ENCODE peak calls at places on chromosomes 6 and 20, in six cellular contexts. One of them, this sample, is unnamed.

GRCh38 chr20:62828551-62829230 is 11.8 kb downstream of the COL9A3 start:
- DNase-seq in endodermal cell: peak
- DNase-seq in heart left ventricle: peak
- DNase-seq in adrenal gland: no peak
- DNase-seq in fibroblast of lung: no peak
- DNase-seq in cardiac muscle cell: no peak
- DNase-seq in this sample: no peak

GRCh38 chr6:85580878-85581267 is 12.8 kb downstream of the SNX14 start:
- DNase-seq in endodermal cell: peak
- DNase-seq in adrenal gland: peak
- DNase-seq in cardiac muscle cell: no peak
- DNase-seq in fibroblast of lung: peak
- DNase-seq in heart left ventricle: peak
- DNase-seq in this sample: peak

GRCh38 chr6:130457605-130458004 is 91.8 kb downstream of the TMEM200A start:
- DNase-seq in endodermal cell: peak
- DNase-seq in cardiac muscle cell: no peak
- DNase-seq in heart left ventricle: no peak
- DNase-seq in fibroblast of lung: no peak
- DNase-seq in adrenal gland: no peak
- DNase-seq in this sample: no peak

GRCh38 chr6:89562114-89562815 is 76.3 kb downstream of the LYRM2 start:
- DNase-seq in cardiac muscle cell: no peak
- DNase-seq in heart left ventricle: no peak
- DNase-seq in fibroblast of lung: peak
- DNase-seq in endodermal cell: no peak
- DNase-seq in adrenal gland: no peak
- DNase-seq in this sample: no peak

GRCh38 chr20:605237-605636 is 4.9 kb downstream of the TCF15 start:
- DNase-seq in endodermal cell: no peak
- DNase-seq in fibroblast of lung: no peak
- DNase-seq in heart left ventricle: no peak
- DNase-seq in cardiac muscle cell: no peak
- DNase-seq in adrenal gland: no peak
- DNase-seq in this sample: no peak

GRCh38 chr6:7697820-7698623 is 27.9 kb upstream of the BMP6 start:
- DNase-seq in heart left ventricle: no peak
- DNase-seq in endodermal cell: no peak
- DNase-seq in fibroblast of lung: peak
- DNase-seq in adrenal gland: peak
- DNase-seq in cardiac muscle cell: no peak
- DNase-seq in this sample: no peak

GRCh38 chr6:64254558-64254957 is 619.0 kb downstream of the PHF3 start:
- DNase-seq in adrenal gland: no peak
- DNase-seq in heart left ventricle: no peak
- DNase-seq in endodermal cell: no peak
- DNase-seq in fibroblast of lung: no peak
- DNase-seq in cardiac muscle cell: no peak
- DNase-seq in this sample: no peak

GRCh38 chr6:99393366-99393697 is 663 bp downstream of the COQ3 start:
- DNase-seq in cardiac muscle cell: no peak
- DNase-seq in adrenal gland: no peak
- DNase-seq in heart left ventricle: no peak
- DNase-seq in fibroblast of lung: no peak
- DNase-seq in endodermal cell: no peak
- DNase-seq in this sample: no peak

GRCh38 chr6:16576391-16577368 is 184.6 kb downstream of the ATXN1 start:
- DNase-seq in cardiac muscle cell: no peak
- DNase-seq in fibroblast of lung: no peak
- DNase-seq in adrenal gland: no peak
- DNase-seq in endodermal cell: no peak
- DNase-seq in heart left ventricle: no peak
- DNase-seq in this sample: no peak

GRCh38 chr20:51359947-51360346 is 182.6 kb downstream of the NFATC2 start:
- DNase-seq in fibroblast of lung: peak
- DNase-seq in endodermal cell: no peak
- DNase-seq in heart left ventricle: no peak
- DNase-seq in adrenal gland: no peak
- DNase-seq in cardiac muscle cell: no peak
- DNase-seq in this sample: no peak

GRCh38 chr6:100232791-100233573 is 231.7 kb downstream of the SIM1 start:
- DNase-seq in heart left ventricle: no peak
- DNase-seq in fibroblast of lung: no peak
- DNase-seq in cardiac muscle cell: no peak
- DNase-seq in endodermal cell: no peak
- DNase-seq in adrenal gland: no peak
- DNase-seq in this sample: no peak

GRCh38 chr20:48897298-48898044 is 24.0 kb upstream of the ARFGEF2 start:
- DNase-seq in cardiac muscle cell: no peak
- DNase-seq in heart left ventricle: no peak
- DNase-seq in adrenal gland: no peak
- DNase-seq in fibroblast of lung: peak
- DNase-seq in endodermal cell: peak
- DNase-seq in this sample: no peak

GRCh38 chr6:116624036-116624805 is 7.9 kb downstream of the RSPH4A start:
- DNase-seq in heart left ventricle: no peak
- DNase-seq in adrenal gland: no peak
- DNase-seq in cardiac muscle cell: no peak
- DNase-seq in endodermal cell: no peak
- DNase-seq in fibroblast of lung: peak
- DNase-seq in this sample: no peak

GRCh38 chr6:31908791-31909190 is 6.9 kb upstream of the ZBTB12 start:
- DNase-seq in cardiac muscle cell: no peak
- DNase-seq in endodermal cell: no peak
- DNase-seq in fibroblast of lung: peak
- DNase-seq in heart left ventricle: no peak
- DNase-seq in adrenal gland: no peak
- DNase-seq in this sample: no peak

GRCh38 chr6:120384671-120385070 is 949.6 kb downstream of the TBC1D32 start:
- DNase-seq in fibroblast of lung: peak
- DNase-seq in adrenal gland: no peak
- DNase-seq in endodermal cell: no peak
- DNase-seq in cardiac muscle cell: no peak
- DNase-seq in heart left ventricle: no peak
- DNase-seq in this sample: no peak

GRCh38 chr6:74579794-74580193 is 626.1 kb downstream of the COL12A1 start:
- DNase-seq in endodermal cell: no peak
- DNase-seq in heart left ventricle: no peak
- DNase-seq in fibroblast of lung: no peak
- DNase-seq in cardiac muscle cell: no peak
- DNase-seq in adrenal gland: no peak
- DNase-seq in this sample: no peak

GRCh38 chr20:11652128-11652527 is 265.6 kb upstream of the BTBD3 start:
- DNase-seq in endodermal cell: no peak
- DNase-seq in fibroblast of lung: no peak
- DNase-seq in adrenal gland: no peak
- DNase-seq in heart left ventricle: no peak
- DNase-seq in cardiac muscle cell: no peak
- DNase-seq in this sample: no peak

GRCh38 chr6:34174846-34175399 is 29.0 kb upstream of the GRM4 start:
- DNase-seq in heart left ventricle: no peak
- DNase-seq in adrenal gland: no peak
- DNase-seq in cardiac muscle cell: no peak
- DNase-seq in endodermal cell: no peak
- DNase-seq in fibroblast of lung: no peak
- DNase-seq in this sample: no peak

GRCh38 chr20:41309817-41310216 is 7.7 kb downstream of the ZHX3 start:
- DNase-seq in heart left ventricle: no peak
- DNase-seq in fibroblast of lung: peak
- DNase-seq in cardiac muscle cell: no peak
- DNase-seq in adrenal gland: no peak
- DNase-seq in endodermal cell: no peak
- DNase-seq in this sample: no peak

GRCh38 chr6:74638467-74638866 is 567.4 kb downstream of the COL12A1 start:
- DNase-seq in endodermal cell: no peak
- DNase-seq in fibroblast of lung: peak
- DNase-seq in adrenal gland: no peak
- DNase-seq in heart left ventricle: no peak
- DNase-seq in cardiac muscle cell: peak
- DNase-seq in this sample: no peak

GRCh38 chr6:30130887-30131862 is 4.8 kb upstream of the TRIM40 start:
- DNase-seq in endodermal cell: peak
- DNase-seq in adrenal gland: peak
- DNase-seq in cardiac muscle cell: peak
- DNase-seq in heart left ventricle: peak
- DNase-seq in fibroblast of lung: peak
- DNase-seq in this sample: peak

GRCh38 chr20:61761453-61762207 is 304.1 kb downstream of the TAF4 start:
- DNase-seq in adrenal gland: no peak
- DNase-seq in heart left ventricle: no peak
- DNase-seq in endodermal cell: peak
- DNase-seq in cardiac muscle cell: no peak
- DNase-seq in fibroblast of lung: no peak
- DNase-seq in this sample: peak

GRCh38 chr6:27593200-27593818 is 120.4 kb upstream of the ZNF184 start:
- DNase-seq in fibroblast of lung: peak
- DNase-seq in cardiac muscle cell: no peak
- DNase-seq in adrenal gland: no peak
- DNase-seq in heart left ventricle: no peak
- DNase-seq in endodermal cell: peak
- DNase-seq in this sample: no peak

GRCh38 chr6:134878136-134878535 is 71.8 kb downstream of the ALDH8A1 start:
- DNase-seq in fibroblast of lung: peak
- DNase-seq in cardiac muscle cell: no peak
- DNase-seq in adrenal gland: no peak
- DNase-seq in endodermal cell: no peak
- DNase-seq in heart left ventricle: no peak
- DNase-seq in this sample: no peak

DNA sequence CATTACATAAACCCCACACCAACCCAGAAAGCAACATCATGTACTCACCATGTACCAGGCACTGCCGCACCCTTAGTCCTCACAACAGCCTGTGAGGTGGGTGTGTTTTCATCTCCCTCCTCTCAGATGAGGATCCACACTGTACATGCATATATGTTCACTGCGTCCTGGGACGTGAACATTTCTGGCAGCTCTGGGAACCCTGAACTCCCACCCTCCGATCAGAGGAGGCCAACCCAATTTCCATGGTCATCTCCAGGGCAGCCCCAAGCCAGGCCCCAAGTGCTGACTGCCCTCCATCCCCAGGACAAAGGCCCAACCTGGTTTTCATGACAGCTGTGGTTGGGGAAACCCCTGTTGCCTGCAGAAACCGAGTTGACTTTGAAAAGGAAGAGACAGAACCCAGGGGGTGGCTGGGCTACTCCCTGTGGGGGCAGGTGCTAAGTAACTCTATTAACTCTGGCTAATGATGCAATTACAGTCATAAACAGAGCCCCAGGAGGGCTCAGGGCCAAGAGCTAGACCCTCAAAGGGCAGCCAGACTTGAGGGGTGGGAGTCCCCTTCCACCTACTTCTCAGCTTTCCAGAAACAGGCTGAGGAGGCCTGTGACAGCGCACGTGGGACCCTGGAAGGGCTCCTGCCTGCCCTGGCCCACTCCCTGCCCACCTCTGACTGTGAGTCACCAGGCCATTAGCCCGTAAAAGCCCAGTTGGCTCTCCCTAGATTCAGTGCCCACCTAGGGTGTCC is 2.6 kb downstream of the TFEB start:
- DNase-seq in adrenal gland: no peak
- DNase-seq in heart left ventricle: no peak
- DNase-seq in endodermal cell: peak
- DNase-seq in cardiac muscle cell: no peak
- DNase-seq in fibroblast of lung: no peak
- DNase-seq in this sample: no peak
- H3K27ac ChIP-seq in adrenal gland: peak
- H3K27ac ChIP-seq in heart left ventricle: peak
- H3K27ac ChIP-seq in endodermal cell: no peak
- H3K27ac ChIP-seq in cardiac muscle cell: peak
- H3K27ac ChIP-seq in fibroblast of lung: no peak
- H3K27ac ChIP-seq in this sample: peak

GRCh38 chr6:144036064-144036873 is 28.2 kb upstream of the PLAGL1 start:
- DNase-seq in adrenal gland: peak
- DNase-seq in endodermal cell: peak
- DNase-seq in heart left ventricle: peak
- DNase-seq in fibroblast of lung: peak
- DNase-seq in cardiac muscle cell: peak
- DNase-seq in this sample: no peak
- TF ChIP-seq CTCF in adrenal gland: no peak
- TF ChIP-seq CTCF in endodermal cell: peak
- TF ChIP-seq CTCF in heart left ventricle: no peak
- TF ChIP-seq CTCF in fibroblast of lung: no peak
- TF ChIP-seq CTCF in cardiac muscle cell: no peak
- TF ChIP-seq CTCF in this sample: no peak

DNA sequence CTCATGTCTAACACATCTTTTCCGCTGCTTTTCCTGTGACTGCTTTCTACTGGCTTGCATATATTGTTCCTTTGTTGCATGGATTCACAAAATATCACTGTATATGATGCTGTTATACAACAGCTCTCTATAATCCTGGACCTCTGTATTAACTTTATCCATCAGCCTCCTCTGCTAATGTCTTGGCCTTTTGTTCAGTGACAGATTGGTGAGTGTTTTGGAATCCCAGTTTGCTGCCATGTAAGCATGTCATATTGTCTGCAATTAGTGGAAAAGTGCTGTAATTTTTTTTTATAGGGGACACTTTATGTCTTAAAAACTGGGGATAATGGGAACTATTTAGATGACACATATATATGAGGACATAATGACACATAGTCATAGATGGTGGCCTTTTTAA is 3.0 kb downstream of the RIMS1 start:
- DNase-seq in endodermal cell: no peak
- DNase-seq in adrenal gland: no peak
- DNase-seq in heart left ventricle: no peak
- DNase-seq in cardiac muscle cell: no peak
- DNase-seq in fibroblast of lung: no peak
- DNase-seq in this sample: no peak
- H3K27ac ChIP-seq in endodermal cell: no peak
- H3K27ac ChIP-seq in adrenal gland: no peak
- H3K27ac ChIP-seq in heart left ventricle: no peak
- H3K27ac ChIP-seq in cardiac muscle cell: no peak
- H3K27ac ChIP-seq in fibroblast of lung: no peak
- H3K27ac ChIP-seq in this sample: no peak

GRCh38 chr6:127606131-127606562 is 29.2 kb downstream of the C6orf58 start:
- DNase-seq in endodermal cell: peak
- DNase-seq in adrenal gland: no peak
- DNase-seq in heart left ventricle: no peak
- DNase-seq in cardiac muscle cell: peak
- DNase-seq in fibroblast of lung: peak
- DNase-seq in this sample: peak
- TF ChIP-seq CTCF in endodermal cell: peak
- TF ChIP-seq CTCF in adrenal gland: no peak
- TF ChIP-seq CTCF in heart left ventricle: no peak
- TF ChIP-seq CTCF in cardiac muscle cell: peak
- TF ChIP-seq CTCF in fibroblast of lung: no peak
- TF ChIP-seq CTCF in this sample: no peak

This sample was measured in psoas muscle.